ENCODE peak calls at places on chromosomes 13 and 19, in nine cellular contexts. E is heart left ventricle, V is spleen, K is cardiac muscle cell, T is neural progenitor cell, U is tibial artery, X is lung, Q is aorta, G is ovary. W is an unnamed sample.

GRCh38 chr19:3178377-3178972 is at the start of gene S1PR4:
- DNase-seq in U (no peak), X (no peak), T (no peak), K (no peak), Q (peak; percentile 76), E (no peak), G (no peak), V (peak; percentile 95), W (no peak)

GRCh38 chr19:55112781-55113569 is 4.5 kb downstream of the PPP1R12C start:
- DNase-seq in X (no peak), V (no peak), U (no peak), G (no peak), K (no peak), T (no peak), Q (no peak), E (no peak), W (no peak)

GRCh38 chr13:58583961-58584360 is 952.4 kb downstream of the PCDH17 start:
- DNase-seq in T (no peak), G (no peak), E (no peak), Q (no peak), U (no peak), K (no peak), X (no peak), V (no peak), W (no peak)

GRCh38 chr19:41249707-41250423 is 14.3 kb upstream of the HNRNPUL1 start:
- DNase-seq in T (no peak), G (no peak), Q (no peak), U (no peak), X (no peak), V (no peak), K (no peak), E (no peak), W (no peak)

GRCh38 chr19:32302778-32303177 is 42.6 kb upstream of the ZNF507 start:
- DNase-seq in E (no peak), U (no peak), K (no peak), G (no peak), X (no peak), V (no peak), Q (no peak), T (no peak), W (no peak)

GRCh38 chr13:113233101-113233500 is 23.7 kb downstream of the CUL4A start:
- DNase-seq in U (no peak), G (no peak), X (no peak), Q (peak; percentile 60), V (no peak), K (no peak), T (no peak), E (no peak), W (no peak)

GRCh38 chr19:892243-892996 is 567 bp downstream of the MED16 start:
- DNase-seq in E (no peak), X (no peak), G (no peak), Q (no peak), K (no peak), V (no peak), U (no peak), T (peak; percentile 67), W (no peak)

GRCh38 chr19:999379-999719 is 870 bp upstream of the GRIN3B start:
- DNase-seq in K (no peak), U (no peak), X (no peak), V (no peak), E (no peak), T (no peak), Q (no peak), G (no peak), W (no peak)

GRCh38 chr19:52369463-52370340 is at the start of gene ZNF880:
- DNase-seq in X (peak; percentile 91), T (peak; percentile 93), E (peak; percentile 94), U (peak; percentile 93), Q (peak; percentile 98), K (peak; percentile 96), V (peak; percentile 96), G (peak; percentile 94), W (peak; percentile 79)

GRCh38 chr13:34926513-34926912 is 15.6 kb upstream of the NBEA start:
- DNase-seq in E (no peak), T (peak; percentile 61), X (no peak), V (no peak), Q (no peak), G (no peak), K (peak; percentile 75), U (no peak), W (no peak)

GRCh38 chr19:30305346-30306060 is 66.7 kb upstream of the ZNF536 start:
- DNase-seq in U (no peak), E (no peak), X (no peak), V (no peak), K (no peak), Q (no peak), T (no peak), G (no peak), W (no peak)

GRCh38 chr13:47148543-47148942 is 251.7 kb upstream of the HTR2A start:
- DNase-seq in Q (no peak), U (no peak), V (no peak), G (no peak), E (no peak), K (no peak), X (no peak), T (no peak), W (no peak)

GRCh38 chr19:29694166-29694565 is 20.9 kb downstream of the C19orf12 start:
- DNase-seq in G (no peak), Q (no peak), K (no peak), U (no peak), V (peak; percentile 41), E (no peak), T (no peak), X (no peak), W (no peak)

GRCh38 chr19:22622901-22623840 is 11.0 kb upstream of the ZNF492 start:
- DNase-seq in K (no peak), T (no peak), Q (peak; percentile 85), X (no peak), G (peak; percentile 71), E (peak; percentile 34), U (no peak), V (no peak), W (no peak)

GRCh38 chr19:42148270-42148669 is 16.0 kb upstream of the POU2F2 start:
- DNase-seq in V (no peak), E (no peak), T (no peak), G (no peak), X (no peak), Q (no peak), K (no peak), U (no peak), W (no peak)

GRCh38 chr19:52567921-52568320 is 2.2 kb upstream of the ZNF701 start:
- DNase-seq in E (no peak), G (no peak), Q (no peak), T (no peak), K (no peak), V (no peak), X (no peak), U (no peak), W (no peak)

DNA sequence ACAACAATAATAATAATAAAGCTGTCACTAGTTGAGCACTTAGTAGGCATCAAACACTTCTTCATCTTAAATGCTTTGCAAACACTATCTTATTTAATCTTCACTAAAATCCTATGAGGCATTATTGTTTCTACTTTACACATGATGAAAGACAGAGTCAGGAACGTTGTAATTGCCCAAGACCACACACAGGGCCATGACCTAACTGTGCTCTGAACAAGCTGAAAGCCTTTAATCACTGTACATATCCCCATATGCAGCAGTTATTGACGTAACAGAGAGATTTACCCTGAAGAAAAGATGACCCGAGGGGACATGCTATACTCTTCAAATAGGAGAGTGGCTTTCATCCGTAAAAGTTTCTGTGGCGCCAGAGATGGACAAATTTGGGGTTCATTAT is 53.0 kb downstream of the SACS start:
- DNase-seq in E (no peak), U (no peak), K (peak; percentile 76), Q (no peak), X (no peak), V (no peak), G (no peak), T (no peak), W (peak; percentile 47)
- H3K4me1 ChIP-seq in E (peaks cover 12% of the 10 kb centered on the region), U (peaks cover 33% of the 10 kb centered on the region), K (no peaks in the 10 kb centered on the region), Q (peaks cover 4% of the 10 kb centered on the region), X (peaks cover 3% of the 10 kb centered on the region), V (peaks cover 58% of the 10 kb centered on the region), G (no peaks in the 10 kb centered on the region), T (peaks cover 9% of the 10 kb centered on the region), W (peaks cover 75% of the 10 kb centered on the region)

GRCh38 chr19:13758795-13759194 is 5.5 kb upstream of the MRI1 start:
- DNase-seq in K (no peak), G (no peak), T (no peak), E (no peak), V (no peak), X (no peak), U (no peak), Q (no peak), W (no peak)

GRCh38 chr19:13751436-13751835 is 12.9 kb upstream of the MRI1 start:
- DNase-seq in V (no peak), X (no peak), U (no peak), T (no peak), E (no peak), G (no peak), Q (no peak), K (no peak), W (no peak)

GRCh38 chr19:13761423-13761822 is 2.9 kb upstream of the MRI1 start:
- DNase-seq in Q (no peak), G (no peak), X (no peak), T (no peak), U (no peak), K (no peak), V (no peak), E (no peak), W (no peak)

GRCh38 chr19:13757805-13758772 is 6.2 kb upstream of the MRI1 start:
- DNase-seq in X (no peak), T (no peak), Q (no peak), G (no peak), V (no peak), U (no peak), E (no peak), K (no peak), W (no peak)

GRCh38 chr19:13756210-13756609 is 8.1 kb upstream of the MRI1 start:
- DNase-seq in T (no peak), K (no peak), E (no peak), Q (no peak), U (no peak), X (no peak), G (no peak), V (no peak), W (no peak)
- H3K4me1 ChIP-seq in T (no peaks in the 10 kb centered on the region), K (no peaks in the 10 kb centered on the region), E (no peaks in the 10 kb centered on the region), Q (no peaks in the 10 kb centered on the region), U (no peaks in the 10 kb centered on the region), X (no peaks in the 10 kb centered on the region), G (no peaks in the 10 kb centered on the region), V (peaks cover 7% of the 10 kb centered on the region), W (no peaks in the 10 kb centered on the region)

GRCh38 chr19:45177817-45178261 is at the start of gene TRAPPC6A:
- DNase-seq in E (no peak), G (no peak), K (no peak), V (no peak), U (no peak), X (no peak), Q (no peak), T (no peak), W (peak; percentile 52)
- H3K4me1 ChIP-seq in E (peaks cover 14% of the 10 kb centered on the region), G (peaks cover 7% of the 10 kb centered on the region), K (peaks cover 4% of the 10 kb centered on the region), V (peaks cover 81% of the 10 kb centered on the region), U (peaks cover 36% of the 10 kb centered on the region), X (peaks cover 17% of the 10 kb centered on the region), Q (no peaks in the 10 kb centered on the region), T (peaks cover 10% of the 10 kb centered on the region), W (peaks cover 15% of the 10 kb centered on the region)

DNA sequence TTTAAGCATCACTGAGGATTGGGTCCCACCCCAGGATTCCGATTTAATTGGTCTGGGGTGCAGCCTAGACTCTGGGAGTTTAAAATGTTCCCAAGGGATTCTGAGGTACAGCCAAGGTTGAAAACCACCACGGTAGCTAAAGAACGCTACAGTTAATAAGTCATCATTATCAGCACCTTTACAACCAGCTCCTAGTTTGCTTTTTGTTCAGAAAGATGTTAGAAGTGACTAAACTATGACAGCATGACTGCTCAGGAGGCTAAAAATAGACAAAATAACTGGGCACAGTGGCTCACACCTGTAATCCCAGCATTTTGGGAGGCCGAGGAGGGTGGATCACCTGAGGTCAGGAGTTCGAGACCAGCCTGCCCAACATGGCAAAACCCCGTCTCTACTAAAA is 11.7 kb upstream of the EPSTI1 start:
- DNase-seq in V (no peak), K (no peak), U (no peak), G (no peak), Q (no peak), E (no peak), T (no peak), X (no peak), W (no peak)
- H3K4me1 ChIP-seq in V (no peaks in the 10 kb centered on the region), K (peaks cover 19% of the 10 kb centered on the region), U (no peaks in the 10 kb centered on the region), G (no peaks in the 10 kb centered on the region), Q (no peaks in the 10 kb centered on the region), E (no peaks in the 10 kb centered on the region), T (peaks cover 14% of the 10 kb centered on the region), X (no peaks in the 10 kb centered on the region), W (peaks cover 37% of the 10 kb centered on the region)